ENCODE peak calls at places on chromosomes 6 and 20, in nine cellular contexts. Y is tibial nerve, B is lower lobe of right lung, F is mammary epithelial cell, U is OCI-LY7, H is ovary, M is heart left ventricle, D is cardiac muscle cell, T is iPS DF 6.9. O is an unnamed sample. For H3K36me3, the result is how much of the 10 kb centered on the place peaks cover.

GRCh38 chr20:17664025-17664638 is 17.9 kb downstream of the RRBP1 start:
- DNase-seq in T (no peak), U (no peak), F (no peak), B (no peak), H (peak), D (no peak), M (no peak), Y (peak), O (no peak)

GRCh38 chr20:51661609-51662178 is 106.5 kb downstream of the ATP9A start:
- DNase-seq in D (no peak), B (no peak), F (peak), M (no peak), Y (no peak), T (no peak), U (no peak), H (no peak), O (no peak)

GRCh38 chr20:49590163-49591017 is 22.5 kb upstream of the PTGIS start:
- DNase-seq in B (no peak), Y (no peak), U (no peak), H (no peak), T (no peak), M (no peak), D (no peak), F (no peak), O (no peak)

GRCh38 chr6:34553146-34553545 is 3.0 kb downstream of the SPDEF start:
- DNase-seq in H (no peak), F (no peak), T (no peak), U (no peak), M (no peak), D (no peak), B (no peak), Y (no peak), O (no peak)

GRCh38 chr6:90183587-90184333 is 112.9 kb downstream of the BACH2 start:
- DNase-seq in Y (no peak), B (no peak), D (peak), T (no peak), M (no peak), H (no peak), U (no peak), F (no peak), O (no peak)

GRCh38 chr6:142850653-142851434 is 94.1 kb downstream of the HIVEP2 start:
- DNase-seq in U (peak), M (no peak), F (peak), D (peak), H (no peak), B (no peak), T (no peak), Y (no peak), O (no peak)

GRCh38 chr6:41934278-41935189 is 7.1 kb downstream of the CCND3 start:
- DNase-seq in D (no peak), F (no peak), H (no peak), T (no peak), Y (no peak), U (no peak), B (no peak), M (no peak), O (no peak)

GRCh38 chr6:155190667-155191066 is 73.1 kb upstream of the CLDN20 start:
- DNase-seq in U (no peak), Y (no peak), D (no peak), F (no peak), T (no peak), H (no peak), B (no peak), M (no peak), O (no peak)

GRCh38 chr6:35049885-35050284 is 91.3 kb downstream of the TCP11 start:
- DNase-seq in H (no peak), U (no peak), D (no peak), Y (peak), F (no peak), B (no peak), T (no peak), M (peak), O (no peak)

GRCh38 chr20:59425572-59425971 is 125.2 kb downstream of the EDN3 start:
- DNase-seq in M (no peak), Y (no peak), B (no peak), H (no peak), U (no peak), D (no peak), F (no peak), T (no peak), O (no peak)

GRCh38 chr6:38443341-38443740 is 196.4 kb downstream of the BTBD9 start:
- DNase-seq in M (no peak), D (no peak), B (no peak), U (no peak), H (no peak), F (no peak), Y (no peak), T (no peak), O (no peak)

GRCh38 chr6:107628878-107629277 is 139.0 kb downstream of the SOBP start:
- DNase-seq in H (no peak), U (no peak), M (no peak), Y (no peak), F (no peak), D (no peak), B (no peak), T (no peak), O (no peak)

GRCh38 chr6:97141756-97142155 is 141.3 kb downstream of the MMS22L start:
- DNase-seq in F (no peak), D (no peak), M (no peak), U (no peak), Y (no peak), H (no peak), T (no peak), B (no peak), O (no peak)

GRCh38 chr20:53337419-53338101 is 256.1 kb downstream of the ZNF217 start:
- DNase-seq in Y (no peak), F (no peak), D (no peak), T (no peak), B (no peak), U (no peak), H (no peak), M (no peak), O (no peak)

GRCh38 chr6:113594726-113595125 is 262.4 kb upstream of the MARCKS start:
- DNase-seq in Y (no peak), M (no peak), B (no peak), F (peak), T (no peak), D (no peak), U (peak), H (no peak), O (no peak)

GRCh38 chr6:44176130-44176934 is 17.7 kb downstream of the CAPN11 start:
- DNase-seq in M (no peak), Y (no peak), B (peak), D (no peak), U (no peak), T (no peak), H (no peak), F (no peak), O (no peak)

GRCh38 chr20:21804779-21805178 is 99.3 kb downstream of the PAX1 start:
- DNase-seq in D (no peak), T (no peak), H (no peak), F (no peak), M (no peak), B (no peak), Y (no peak), U (no peak), O (no peak)

GRCh38 chr20:8094415-8094818 is 37.6 kb upstream of the PLCB1 start:
- DNase-seq in T (no peak), D (no peak), B (peak), Y (peak), H (peak), F (no peak), M (peak), U (no peak), O (no peak)

GRCh38 chr6:46381579-46381978 is 109.7 kb downstream of the RCAN2 start:
- DNase-seq in H (no peak), T (no peak), B (no peak), F (no peak), M (no peak), D (no peak), U (no peak), Y (no peak), O (no peak)

GRCh38 chr6:31569861-31570536 is 2.1 kb upstream of the LTA start:
- DNase-seq in H (no peak), D (no peak), U (no peak), M (no peak), T (no peak), Y (no peak), F (no peak), B (no peak), O (no peak)

GRCh38 chr20:32554965-32555289 is 30.2 kb downstream of the NOL4L start:
- DNase-seq in H (no peak), B (no peak), Y (no peak), T (no peak), U (no peak), F (no peak), D (no peak), M (no peak), O (no peak)

GRCh38 chr6:50658561-50658960 is 54.8 kb upstream of the TFAP2D start:
- DNase-seq in M (no peak), H (no peak), F (no peak), Y (no peak), U (no peak), D (no peak), B (no peak), T (no peak), O (no peak)

GRCh38 chr6:55450007-55450406 is 122.7 kb downstream of the GFRAL start:
- DNase-seq in U (no peak), D (no peak), F (no peak), H (no peak), T (no peak), B (no peak), M (no peak), Y (no peak), O (no peak)

GRCh38 chr6:90000864-90001731 is 106.8 kb downstream of the GJA10 start:
- DNase-seq in B (no peak), U (no peak), H (no peak), M (no peak), D (no peak), F (peak), Y (no peak), T (no peak), O (no peak)

GRCh38 chr6:55925292-55925691 is 49.9 kb upstream of the BMP5 start:
- DNase-seq in H (no peak), D (no peak), F (peak), M (no peak), T (no peak), B (no peak), Y (no peak), U (no peak), O (no peak)

GRCh38 chr20:19256085-19256484 is 43.6 kb downstream of the SLC24A3 start:
- DNase-seq in D (no peak), Y (no peak), U (no peak), M (no peak), F (peak), H (no peak), T (no peak), B (no peak), O (no peak)

GRCh38 chr20:18943542-18943941 is 130.0 kb downstream of the SCP2D1 start:
- DNase-seq in M (no peak), Y (no peak), F (peak), B (no peak), D (no peak), T (no peak), H (no peak), U (no peak), O (no peak)

GRCh38 chr20:6588296-6588695 is 179.2 kb upstream of the BMP2 start:
- DNase-seq in U (no peak), B (no peak), D (peak), T (no peak), F (peak), M (no peak), Y (no peak), H (no peak), O (no peak)

GRCh38 chr6:22062807-22063408 is 233.9 kb downstream of the PRL start:
- DNase-seq in H (no peak), U (no peak), D (no peak), F (no peak), B (peak), Y (peak), M (no peak), T (no peak), O (peak)

GRCh38 chr6:13194852-13195251 is 133.5 kb downstream of the TBC1D7 start:
- DNase-seq in D (peak), M (peak), F (peak), U (peak), Y (no peak), T (peak), B (peak), H (peak), O (no peak)

GRCh38 chr6:170157567-170158218 is 133.2 kb downstream of the DLL1 start:
- DNase-seq in M (no peak), T (no peak), B (peak), U (no peak), Y (no peak), H (no peak), D (no peak), F (no peak), O (no peak)

GRCh38 chr20:2708073-2708415 is 15.5 kb downstream of the EBF4 start:
- DNase-seq in B (no peak), T (no peak), M (no peak), D (peak), F (no peak), H (no peak), Y (no peak), U (no peak), O (no peak)

GRCh38 chr20:57785061-57785460 is 75.2 kb upstream of the PMEPA1 start:
- DNase-seq in M (no peak), F (no peak), B (no peak), U (no peak), Y (no peak), D (no peak), T (no peak), H (no peak), O (no peak)

GRCh38 chr6:42704251-42704936 is 18.0 kb downstream of the PRPH2 start:
- DNase-seq in D (peak), H (peak), M (peak), B (no peak), Y (no peak), U (no peak), F (no peak), T (peak), O (no peak)

GRCh38 chr20:4563534-4563933 is 158.2 kb upstream of the PRND start:
- DNase-seq in U (no peak), M (no peak), H (no peak), Y (no peak), D (peak), T (peak), F (peak), B (no peak), O (peak)

GRCh38 chr6:131602913-131603312 is 25.1 kb downstream of the MED23 start:
- DNase-seq in D (no peak), Y (no peak), F (peak), U (no peak), H (no peak), M (no peak), T (no peak), B (no peak), O (no peak)

GRCh38 chr20:37348643-37349516 is 2.9 kb downstream of the SRC start:
- DNase-seq in U (no peak), F (no peak), M (no peak), H (no peak), D (no peak), Y (no peak), T (no peak), B (no peak), O (no peak)
- H3K27ac ChIP-seq in U (no peak), F (no peak), M (no peak), H (no peak), D (peak), Y (peak), T (no peak), B (peak), O (no peak)

DNA sequence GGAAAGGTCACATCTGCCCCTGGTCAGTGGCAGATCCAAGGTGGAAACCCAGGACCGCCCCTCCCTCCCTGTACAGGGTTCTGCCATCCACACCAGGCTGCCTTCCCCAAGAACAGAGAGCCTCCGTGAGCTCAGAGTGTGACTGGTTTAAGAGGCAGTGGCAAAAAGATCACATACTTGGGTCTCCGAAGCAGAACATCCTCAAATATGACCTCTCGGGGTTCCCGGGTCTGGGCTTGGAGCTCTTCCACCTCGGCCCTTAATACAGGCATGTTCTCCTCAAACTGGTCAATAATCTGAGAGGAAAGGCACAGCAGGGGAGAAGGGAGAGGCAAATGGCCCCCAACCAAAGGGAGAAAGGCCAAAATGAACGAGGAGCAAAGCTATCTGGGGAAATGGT is 14.8 kb downstream of the C20orf96 start:
- DNase-seq in F (no peak), H (no peak), U (no peak), B (no peak), Y (no peak), M (no peak), T (no peak), D (no peak), O (no peak)
- H3K4me3 ChIP-seq in F (no peak), H (no peak), U (no peak), B (no peak), Y (no peak), M (no peak), T (no peak), D (no peak), O (no peak)

GRCh38 chr6:163373240-163373639 is 41.3 kb upstream of the QKI start:
- DNase-seq in F (no peak), Y (no peak), M (no peak), B (no peak), U (no peak), D (no peak), H (no peak), T (no peak), O (no peak)
- H3K36me3 ChIP-seq in F (under half), Y (under half), M (under half), B (under half), U (under half), D (under half), H (under half), T (under half), O (under half)

GRCh38 chr6:167574431-167575097 is 249.7 kb downstream of the TTLL2 start:
- DNase-seq in Y (peak), T (no peak), B (no peak), H (peak), F (no peak), D (no peak), U (no peak), M (peak), O (no peak)

GRCh38 chr6:167576050-167576741 is 250.5 kb upstream of the AFDN start:
- DNase-seq in M (no peak), D (no peak), U (no peak), Y (no peak), B (no peak), T (no peak), F (no peak), H (no peak), O (no peak)

GRCh38 chr6:167573461-167574215 is 248.8 kb downstream of the TTLL2 start:
- DNase-seq in Y (no peak), D (no peak), M (no peak), B (no peak), H (peak), U (no peak), T (no peak), F (no peak), O (no peak)

GRCh38 chr6:167576798-167577528 is 249.7 kb upstream of the AFDN start:
- DNase-seq in Y (no peak), T (no peak), H (no peak), U (no peak), B (no peak), D (no peak), M (no peak), F (no peak), O (no peak)

GRCh38 chr6:167575201-167575696 is 250.4 kb downstream of the TTLL2 start:
- DNase-seq in U (no peak), H (no peak), D (no peak), M (no peak), F (no peak), B (no peak), T (no peak), Y (no peak), O (no peak)
- H3K27ac ChIP-seq in U (no peak), H (peak), D (no peak), M (peak), F (no peak), B (no peak), T (no peak), Y (peak), O (no peak)

O was measured in naive thymus-derived CD4-positive, alpha-beta T cell.